ENCODE peak calls at places on chromosomes 13 and 19, in seven cellular contexts. B, N, K, L, X, A and F are unnamed samples.

GRCh38 chr13:110477711-110478245 is 83.7 kb downstream of the RAB20 start:
- DNase-seq in B (no peak), N (no peak), K (no peak), L (no peak), X (no peak), A (no peak), F (no peak)

GRCh38 chr19:36150586-36150985 is 1.7 kb downstream of the COX7A1 start:
- DNase-seq in B (no peak), N (no peak), K (no peak), L (no peak), X (no peak), A (no peak), F (no peak)

GRCh38 chr19:4730740-4731171 is 7.1 kb upstream of the DPP9 start:
- DNase-seq in B (peak; percentile 76), N (peak; percentile 47), K (peak; percentile 69), L (peak; percentile 57), X (peak; percentile 58), A (peak; percentile 72), F (no peak)

GRCh38 chr13:110716235-110716505 is 2.7 kb downstream of the ING1 start:
- DNase-seq in B (no peak), N (no peak), K (no peak), L (no peak), X (no peak), A (peak; percentile 46), F (peak; percentile 21)

GRCh38 chr19:51116736-51117135 is 8.0 kb upstream of the SIGLEC9 start:
- DNase-seq in B (no peak), N (no peak), K (no peak), L (no peak), X (no peak), A (no peak), F (no peak)

GRCh38 chr19:38210458-38210987 is 13.5 kb downstream of the DPF1 start:
- DNase-seq in B (no peak), N (no peak), K (no peak), L (no peak), X (peak; percentile 88), A (peak; percentile 97), F (peak; percentile 67)

GRCh38 chr19:15419413-15420025 is 731 bp upstream of the AKAP8L start:
- DNase-seq in B (no peak), N (no peak), K (no peak), L (no peak), X (no peak), A (no peak), F (peak; percentile 31)

GRCh38 chr19:12641456-12641855 is 25.1 kb downstream of the MAN2B1 start:
- DNase-seq in B (no peak), N (no peak), K (no peak), L (no peak), X (no peak), A (no peak), F (no peak)

GRCh38 chr13:39946769-39947168 is 291.3 kb downstream of the COG6 start:
- DNase-seq in B (no peak), N (no peak), K (no peak), L (no peak), X (no peak), A (no peak), F (no peak)

GRCh38 chr19:56930647-56931592 is 90.4 kb upstream of the PEG3 start:
- DNase-seq in B (no peak), N (no peak), K (no peak), L (no peak), X (no peak), A (no peak), F (no peak)

GRCh38 chr13:92804346-92804745 is 422.3 kb upstream of the GPC6 start:
- DNase-seq in B (no peak), N (no peak), K (no peak), L (no peak), X (no peak), A (no peak), F (peak; percentile 64)

GRCh38 chr13:34901577-34901976 is 40.5 kb upstream of the NBEA start:
- DNase-seq in B (no peak), N (no peak), K (no peak), L (no peak), X (no peak), A (no peak), F (no peak)

GRCh38 chr19:30118221-30118620 is 176.2 kb downstream of the URI1 start:
- DNase-seq in B (no peak), N (no peak), K (no peak), L (no peak), X (no peak), A (no peak), F (no peak)

GRCh38 chr13:75391432-75392100 is 90.4 kb downstream of the TBC1D4 start:
- DNase-seq in B (no peak), N (no peak), K (no peak), L (no peak), X (no peak), A (no peak), F (no peak)

GRCh38 chr13:98284677-98285076 is 107.6 kb upstream of the RNF113B start:
- DNase-seq in B (no peak), N (no peak), K (no peak), L (no peak), X (no peak), A (no peak), F (no peak)

GRCh38 chr13:26819067-26819466 is 58.5 kb upstream of the GPR12 start:
- DNase-seq in B (no peak), N (no peak), K (no peak), L (no peak), X (no peak), A (no peak), F (no peak)

GRCh38 chr19:3655402-3656072 is 28.9 kb upstream of the CACTIN start:
- DNase-seq in B (no peak), N (no peak), K (no peak), L (no peak), X (no peak), A (no peak), F (peak; percentile 99)

GRCh38 chr13:91072511-91072910 is 275.0 kb upstream of the MIR17HG start:
- DNase-seq in B (no peak), N (no peak), K (no peak), L (no peak), X (no peak), A (no peak), F (no peak)

GRCh38 chr19:51621178-51621577 is 9.0 kb downstream of the SIGLEC5 start:
- DNase-seq in B (no peak), N (no peak), K (no peak), L (no peak), X (no peak), A (no peak), F (no peak)

GRCh38 chr19:7772752-7773291 is 9.8 kb downstream of the CLEC4M start:
- DNase-seq in B (no peak), N (no peak), K (peak; percentile 50), L (no peak), X (no peak), A (no peak), F (no peak)

GRCh38 chr13:26529441-26529840 is 28.0 kb upstream of the WASF3 start:
- DNase-seq in B (no peak), N (no peak), K (no peak), L (peak; percentile 32), X (peak; percentile 84), A (peak; percentile 78), F (peak; percentile 54)